ENCODE peak calls at places on chromosome 4, in five cellular contexts. U, C, R, O and K are unnamed samples. For H3K4me1, the result is how much of the 10 kb centered on the place peaks cover.

GRCh38 chr4:88104902-88105610 is 53.4 kb downstream of the ABCG2 start:
- DNase-seq in U (peak), C (no peak), R (no peak), O (no peak), K (no peak)

GRCh38 chr4:1579834-1580686 is 104.1 kb downstream of the FAM53A start:
- DNase-seq in U (peak), C (peak), R (peak), O (peak), K (peak)

GRCh38 chr4:2251795-2252529 is 9.9 kb downstream of the MXD4 start:
- DNase-seq in U (no peak), C (peak), R (no peak), O (no peak), K (no peak)

GRCh38 chr4:180059216-180059881 is 2183.9 kb upstream of the TENM3 start:
- DNase-seq in U (no peak), C (no peak), R (no peak), O (no peak), K (peak)

GRCh38 chr4:73836373-73837269 is at the start of gene CXCL6:
- DNase-seq in U (no peak), C (peak), R (peak), O (peak), K (peak)

GRCh38 chr4:26619784-26620183 is 35.9 kb downstream of the TBC1D19 start:
- DNase-seq in U (no peak), C (no peak), R (no peak), O (no peak), K (no peak)

GRCh38 chr4:94127707-94128328 is 79.8 kb upstream of the SMARCAD1 start:
- DNase-seq in U (no peak), C (no peak), R (no peak), O (no peak), K (no peak)

GRCh38 chr4:56086073-56086521 is 137.4 kb downstream of the CEP135 start:
- DNase-seq in U (no peak), C (no peak), R (no peak), O (no peak), K (no peak)

GRCh38 chr4:38281416-38282071 is 321.3 kb downstream of the PTTG2 start:
- DNase-seq in U (peak), C (no peak), R (no peak), O (no peak), K (no peak)

GRCh38 chr4:39319678-39320077 is 46.5 kb downstream of the RFC1 start:
- DNase-seq in U (peak), C (no peak), R (no peak), O (no peak), K (no peak)

GRCh38 chr4:48341776-48342558 is 638 bp downstream of the SLAIN2 start:
- DNase-seq in U (no peak), C (peak), R (peak), O (peak), K (peak)

GRCh38 chr4:156892695-156893211 is 78.8 kb downstream of the PDGFC start:
- DNase-seq in U (no peak), C (no peak), R (no peak), O (no peak), K (no peak)

GRCh38 chr4:24690436-24690835 is 104.9 kb upstream of the SOD3 start:
- DNase-seq in U (no peak), C (no peak), R (no peak), O (peak), K (peak)

GRCh38 chr4:78588894-78589545 is 37.5 kb downstream of the ANXA3 start:
- DNase-seq in U (no peak), C (no peak), R (no peak), O (no peak), K (no peak)

GRCh38 chr4:54781771-54782170 is 124.0 kb downstream of the KIT start:
- DNase-seq in U (no peak), C (peak), R (peak), O (peak), K (no peak)

GRCh38 chr4:22077571-22077970 is 129.0 kb upstream of the KCNIP4 start:
- DNase-seq in U (no peak), C (no peak), R (no peak), O (no peak), K (no peak)

GRCh38 chr4:53476232-53477037 is 99.0 kb downstream of the FIP1L1 start:
- DNase-seq in U (no peak), C (no peak), R (no peak), O (peak), K (peak)

GRCh38 chr4:32525420-32525819 is 1805.3 kb downstream of the PCDH7 start:
- DNase-seq in U (no peak), C (no peak), R (no peak), O (no peak), K (no peak)

GRCh38 chr4:24565054-24565453 is 19.3 kb downstream of the DHX15 start:
- DNase-seq in U (no peak), C (no peak), R (no peak), O (no peak), K (no peak)

GRCh38 chr4:67770422-67770821 is 16.2 kb upstream of the GNRHR start:
- DNase-seq in U (no peak), C (no peak), R (no peak), O (no peak), K (no peak)

GRCh38 chr4:184924516-184924915 is 93.8 kb upstream of the HELT start:
- DNase-seq in U (no peak), C (no peak), R (no peak), O (no peak), K (no peak)

GRCh38 chr4:108527729-108528128 is 92.6 kb upstream of the RPL34 start:
- DNase-seq in U (no peak), C (no peak), R (no peak), O (no peak), K (no peak)

GRCh38 chr4:105555409-105555808 is 3.0 kb downstream of the ARHGEF38 start:
- DNase-seq in U (no peak), C (no peak), R (no peak), O (no peak), K (no peak)

GRCh38 chr4:186770446-186771175 is 47.0 kb upstream of the FAT1 start:
- DNase-seq in U (peak), C (no peak), R (no peak), O (no peak), K (no peak)

GRCh38 chr4:22090655-22091350 is 142.2 kb upstream of the KCNIP4 start:
- DNase-seq in U (no peak), C (no peak), R (no peak), O (no peak), K (no peak)

GRCh38 chr4:101711590-101712255 is 78.8 kb upstream of the BANK1 start:
- DNase-seq in U (no peak), C (no peak), R (no peak), O (no peak), K (no peak)

DNA sequence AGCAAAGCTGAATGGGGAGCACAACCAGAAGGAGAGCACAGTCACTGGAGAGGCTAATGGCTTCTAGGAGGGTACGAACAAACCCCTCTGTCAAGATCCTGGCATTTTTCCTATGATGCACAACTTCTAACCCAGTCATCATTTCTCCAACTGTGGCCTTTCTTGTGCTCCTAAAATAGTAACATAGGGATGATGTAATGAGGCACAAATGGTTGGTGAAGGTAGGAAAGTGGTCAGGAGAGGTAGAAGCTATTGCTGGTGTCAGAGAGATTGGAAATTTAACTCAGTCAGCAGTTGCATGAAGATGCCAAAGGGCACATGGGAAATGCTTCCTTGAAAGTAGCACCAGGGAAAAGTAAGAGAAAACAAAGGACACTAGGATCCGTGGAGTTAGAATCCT is 52.7 kb downstream of the SLC10A7 start:
- DNase-seq in U (no peak), C (no peak), R (no peak), O (no peak), K (no peak)
- H3K27ac ChIP-seq in U (no peak), C (no peak), R (no peak), O (no peak), K (no peak)

GRCh38 chr4:89539374-89539773 is 231.8 kb upstream of the GPRIN3 start:
- DNase-seq in U (no peak), C (no peak), R (no peak), O (no peak), K (no peak)

GRCh38 chr4:89539797-89540711 is 232.5 kb upstream of the GPRIN3 start:
- DNase-seq in U (no peak), C (no peak), R (no peak), O (no peak), K (no peak)

GRCh38 chr4:89538171-89538570 is 230.6 kb upstream of the GPRIN3 start:
- DNase-seq in U (no peak), C (no peak), R (no peak), O (no peak), K (no peak)

GRCh38 chr4:89537281-89537680 is 229.7 kb upstream of the GPRIN3 start:
- DNase-seq in U (no peak), C (no peak), R (no peak), O (no peak), K (no peak)

GRCh38 chr4:89538886-89539285 is 231.3 kb upstream of the GPRIN3 start:
- DNase-seq in U (no peak), C (no peak), R (no peak), O (no peak), K (no peak)
- H3K4me1 ChIP-seq in U (under half), C (under half), R (under half), O (under half), K (under half)

DNA sequence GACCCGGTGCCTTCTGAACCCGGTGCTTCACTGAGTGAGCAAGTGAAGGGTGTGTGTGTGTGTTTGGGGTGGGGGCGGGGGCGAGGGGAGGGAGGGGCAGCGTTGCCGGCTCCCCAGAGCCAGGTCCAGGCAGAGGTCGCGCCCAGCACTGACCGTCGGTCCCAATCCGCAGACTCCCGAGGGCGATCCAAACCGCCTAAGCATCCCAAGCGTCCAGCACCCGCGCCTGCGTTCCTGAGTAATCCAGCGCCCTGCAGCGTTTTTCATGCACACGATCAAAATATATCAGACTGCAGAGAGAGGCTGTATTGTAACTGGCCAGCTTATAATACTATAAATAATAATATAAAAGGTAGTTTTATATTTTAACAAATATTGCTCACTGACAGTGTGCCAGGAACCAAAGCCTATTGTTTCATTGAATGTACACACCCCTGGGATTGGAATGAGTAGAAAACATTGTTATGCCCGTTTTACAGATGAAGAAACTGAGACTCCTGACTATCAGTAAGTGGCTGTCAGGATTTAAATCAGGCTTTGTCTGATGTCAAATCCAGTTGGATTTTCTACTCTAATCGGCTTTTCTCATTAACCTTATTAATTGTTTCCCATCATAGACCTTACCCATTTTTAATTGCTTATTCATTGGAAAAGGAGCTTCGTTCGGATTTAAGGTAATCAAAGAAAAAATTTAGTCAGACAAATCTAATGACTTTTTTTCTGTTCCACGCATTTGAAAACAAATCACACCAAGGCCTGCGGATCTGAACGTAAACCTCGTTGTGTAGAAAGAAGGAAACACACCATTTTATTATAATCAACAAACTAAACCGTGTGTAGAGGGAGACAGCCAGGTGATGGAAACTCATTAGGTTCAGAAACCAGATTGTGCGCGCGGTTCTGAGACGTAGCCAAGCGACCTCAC is 4.0 kb upstream of the NKX3-2 start:
- DNase-seq in U (no peak), C (no peak), R (no peak), O (no peak), K (no peak)
- H3K4me3 ChIP-seq in U (peak), C (peak), R (peak), O (no peak), K (peak)

DNA sequence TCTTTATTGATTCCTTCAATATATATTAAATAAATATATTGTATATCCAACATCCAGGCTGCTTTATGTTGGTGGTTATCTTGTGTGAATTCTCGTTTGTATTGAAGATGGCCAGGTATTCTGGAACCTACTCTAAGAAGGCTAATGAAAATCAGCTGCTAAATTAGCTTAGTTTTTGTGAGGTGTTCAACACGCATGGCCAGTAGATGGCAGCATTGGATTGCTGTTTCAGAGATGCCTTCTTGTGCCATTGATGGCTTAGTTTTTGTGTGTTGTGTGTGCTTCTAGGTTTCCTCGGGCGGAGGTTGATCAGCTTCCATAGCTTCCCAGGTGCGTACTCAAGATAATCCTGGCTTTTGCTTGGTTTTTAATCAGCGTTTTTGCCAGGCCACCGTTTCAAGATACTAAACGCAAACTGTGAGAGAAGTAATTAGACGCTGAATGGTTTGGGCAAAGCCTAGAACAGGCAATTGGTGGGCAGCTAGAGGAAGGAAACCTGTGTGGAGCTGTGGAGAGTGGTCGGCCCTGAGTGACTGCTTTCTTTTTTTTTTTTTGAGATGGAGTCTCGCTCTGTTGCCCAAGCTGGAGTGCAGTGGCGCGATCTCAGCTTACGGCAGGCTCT is 15.1 kb downstream of the NOCT start:
- DNase-seq in U (peak), C (peak), R (peak), O (peak), K (peak)
- H3K27ac ChIP-seq in U (no peak), C (no peak), R (no peak), O (no peak), K (peak)

GRCh38 chr4:8818063-8818881 is 53.4 kb downstream of the HMX1 start:
- DNase-seq in U (no peak), C (peak), R (no peak), O (no peak), K (peak)
- H3K4me1 ChIP-seq in U (under half), C (under half), R (under half), O (under half), K (under half)